ENCODE peak calls at places on chromosomes 6 and 20, in ten cellular contexts. One of them, this sample, is unnamed.
A peak's percentile ranks its signal among the peaks of the same experiment; 100 is the strongest.

GRCh38 chr6:71056656-71057055 is 99.8 kb upstream of the B3GAT2 start:
- DNase-seq in transverse colon: no peak
- DNase-seq in heart right ventricle: no peak
- DNase-seq in IMR-90: no peak
- DNase-seq in fibroblast of mammary gland: no peak
- DNase-seq in GM12878: no peak
- DNase-seq in A549: no peak
- DNase-seq in fibroblast of lung: no peak
- DNase-seq in right atrium auricular region: no peak
- DNase-seq in lower lobe of right lung: no peak
- DNase-seq in this sample: no peak

GRCh38 chr6:46279874-46280273 is 109.1 kb upstream of the ENPP5 start:
- DNase-seq in transverse colon: no peak
- DNase-seq in A549: no peak
- DNase-seq in lower lobe of right lung: no peak
- DNase-seq in heart right ventricle: no peak
- DNase-seq in right atrium auricular region: no peak
- DNase-seq in fibroblast of mammary gland: peak; percentile 62
- DNase-seq in fibroblast of lung: peak; percentile 25
- DNase-seq in IMR-90: no peak
- DNase-seq in GM12878: no peak
- DNase-seq in this sample: peak; percentile 42

GRCh38 chr6:154488276-154488627 is 22.2 kb downstream of the CNKSR3 start:
- DNase-seq in right atrium auricular region: no peak
- DNase-seq in IMR-90: peak; percentile 63
- DNase-seq in transverse colon: no peak
- DNase-seq in fibroblast of mammary gland: peak; percentile 71
- DNase-seq in GM12878: no peak
- DNase-seq in A549: no peak
- DNase-seq in heart right ventricle: no peak
- DNase-seq in lower lobe of right lung: no peak
- DNase-seq in fibroblast of lung: peak; percentile 57
- DNase-seq in this sample: no peak

GRCh38 chr6:83708546-83708969 is 343 bp downstream of the SNAP91 start:
- DNase-seq in right atrium auricular region: no peak
- DNase-seq in heart right ventricle: no peak
- DNase-seq in transverse colon: no peak
- DNase-seq in fibroblast of lung: peak; percentile 19
- DNase-seq in fibroblast of mammary gland: no peak
- DNase-seq in A549: no peak
- DNase-seq in IMR-90: no peak
- DNase-seq in lower lobe of right lung: peak; percentile 28
- DNase-seq in GM12878: no peak
- DNase-seq in this sample: peak; percentile 21

GRCh38 chr20:35021831-35022230 is 66.2 kb downstream of the MYH7B start:
- DNase-seq in fibroblast of lung: no peak
- DNase-seq in A549: no peak
- DNase-seq in GM12878: no peak
- DNase-seq in right atrium auricular region: no peak
- DNase-seq in lower lobe of right lung: no peak
- DNase-seq in fibroblast of mammary gland: no peak
- DNase-seq in IMR-90: no peak
- DNase-seq in heart right ventricle: no peak
- DNase-seq in transverse colon: no peak
- DNase-seq in this sample: no peak

GRCh38 chr20:6123650-6124014 is 802 bp upstream of the FERMT1 start:
- DNase-seq in A549: no peak
- DNase-seq in fibroblast of lung: no peak
- DNase-seq in GM12878: no peak
- DNase-seq in transverse colon: no peak
- DNase-seq in fibroblast of mammary gland: no peak
- DNase-seq in IMR-90: no peak
- DNase-seq in lower lobe of right lung: no peak
- DNase-seq in right atrium auricular region: no peak
- DNase-seq in heart right ventricle: no peak
- DNase-seq in this sample: no peak

GRCh38 chr20:48295966-48296421 is 510.7 kb upstream of the SULF2 start:
- DNase-seq in A549: no peak
- DNase-seq in IMR-90: peak; percentile 76
- DNase-seq in fibroblast of lung: peak; percentile 81
- DNase-seq in fibroblast of mammary gland: peak; percentile 59
- DNase-seq in right atrium auricular region: no peak
- DNase-seq in GM12878: no peak
- DNase-seq in lower lobe of right lung: no peak
- DNase-seq in transverse colon: no peak
- DNase-seq in heart right ventricle: no peak
- DNase-seq in this sample: peak; percentile 65

GRCh38 chr6:54892831-54893230 is 46.3 kb downstream of the FAM83B start:
- DNase-seq in transverse colon: no peak
- DNase-seq in A549: peak; percentile 7
- DNase-seq in heart right ventricle: no peak
- DNase-seq in right atrium auricular region: no peak
- DNase-seq in fibroblast of lung: peak; percentile 80
- DNase-seq in IMR-90: peak; percentile 96
- DNase-seq in GM12878: no peak
- DNase-seq in fibroblast of mammary gland: peak; percentile 89
- DNase-seq in lower lobe of right lung: no peak
- DNase-seq in this sample: peak; percentile 25

GRCh38 chr6:81067057-81067456 is 685.4 kb downstream of the TENT5A start:
- DNase-seq in lower lobe of right lung: no peak
- DNase-seq in IMR-90: no peak
- DNase-seq in heart right ventricle: no peak
- DNase-seq in fibroblast of lung: peak; percentile 20
- DNase-seq in right atrium auricular region: no peak
- DNase-seq in fibroblast of mammary gland: no peak
- DNase-seq in A549: no peak
- DNase-seq in transverse colon: no peak
- DNase-seq in GM12878: no peak
- DNase-seq in this sample: no peak

GRCh38 chr6:5123296-5124135 is 38.4 kb downstream of the PPP1R3G start:
- DNase-seq in A549: no peak
- DNase-seq in lower lobe of right lung: no peak
- DNase-seq in fibroblast of lung: no peak
- DNase-seq in right atrium auricular region: no peak
- DNase-seq in IMR-90: no peak
- DNase-seq in fibroblast of mammary gland: no peak
- DNase-seq in transverse colon: no peak
- DNase-seq in heart right ventricle: no peak
- DNase-seq in GM12878: no peak
- DNase-seq in this sample: no peak

GRCh38 chr6:5121956-5122355 is 36.8 kb downstream of the PPP1R3G start:
- DNase-seq in IMR-90: no peak
- DNase-seq in right atrium auricular region: no peak
- DNase-seq in heart right ventricle: no peak
- DNase-seq in fibroblast of mammary gland: no peak
- DNase-seq in fibroblast of lung: no peak
- DNase-seq in A549: no peak
- DNase-seq in transverse colon: no peak
- DNase-seq in GM12878: no peak
- DNase-seq in lower lobe of right lung: no peak
- DNase-seq in this sample: no peak

GRCh38 chr6:5121479-5121878 is 36.3 kb downstream of the PPP1R3G start:
- DNase-seq in right atrium auricular region: no peak
- DNase-seq in IMR-90: no peak
- DNase-seq in transverse colon: no peak
- DNase-seq in heart right ventricle: peak; percentile 69
- DNase-seq in A549: no peak
- DNase-seq in GM12878: no peak
- DNase-seq in lower lobe of right lung: no peak
- DNase-seq in fibroblast of lung: no peak
- DNase-seq in fibroblast of mammary gland: no peak
- DNase-seq in this sample: no peak

GRCh38 chr6:5124526-5124925 is 39.4 kb downstream of the PPP1R3G start:
- DNase-seq in lower lobe of right lung: no peak
- DNase-seq in right atrium auricular region: no peak
- DNase-seq in transverse colon: no peak
- DNase-seq in A549: no peak
- DNase-seq in fibroblast of mammary gland: no peak
- DNase-seq in IMR-90: no peak
- DNase-seq in GM12878: no peak
- DNase-seq in heart right ventricle: no peak
- DNase-seq in fibroblast of lung: no peak
- DNase-seq in this sample: no peak

DNA sequence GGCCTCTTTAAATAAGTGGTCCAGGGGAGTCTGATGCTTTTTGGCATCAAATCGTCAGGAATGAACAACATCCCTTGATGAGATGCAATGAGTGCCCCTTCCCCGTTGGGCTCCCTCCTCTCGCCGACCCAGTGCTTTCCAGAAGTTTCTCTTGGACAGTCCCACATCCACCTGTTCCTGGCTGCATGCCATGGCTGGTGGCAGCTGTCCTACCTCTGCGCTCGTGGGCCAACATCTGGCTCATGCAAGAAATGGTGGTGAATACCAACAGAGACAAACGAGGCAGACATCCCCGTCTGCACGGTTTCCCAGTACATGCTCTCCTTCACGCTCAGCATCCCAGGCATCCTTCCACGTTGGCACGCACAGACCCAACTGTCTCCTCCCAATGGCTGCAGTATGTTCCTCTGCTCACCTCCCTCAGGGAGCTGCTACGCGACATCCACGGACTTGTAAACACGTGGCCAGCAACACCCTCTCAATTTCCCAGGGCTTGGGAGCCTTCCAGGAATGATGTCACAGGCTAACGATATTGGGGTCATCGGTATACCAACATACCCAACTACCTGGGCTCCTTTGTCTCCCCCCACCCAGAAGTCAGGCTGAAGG is 37.5 kb downstream of the PPP1R3G start:
- DNase-seq in A549: no peak
- DNase-seq in right atrium auricular region: no peak
- DNase-seq in fibroblast of mammary gland: no peak
- DNase-seq in GM12878: no peak
- DNase-seq in heart right ventricle: no peak
- DNase-seq in transverse colon: no peak
- DNase-seq in IMR-90: no peak
- DNase-seq in fibroblast of lung: no peak
- DNase-seq in lower lobe of right lung: no peak
- DNase-seq in this sample: no peak
- H3K4me3 ChIP-seq in A549: no peak overlapping the region
- H3K4me3 ChIP-seq in right atrium auricular region: no peak overlapping the region
- H3K4me3 ChIP-seq in fibroblast of mammary gland: no peak overlapping the region
- H3K4me3 ChIP-seq in GM12878: no peak overlapping the region
- H3K4me3 ChIP-seq in heart right ventricle: no peak overlapping the region
- H3K4me3 ChIP-seq in transverse colon: no peak overlapping the region
- H3K4me3 ChIP-seq in IMR-90: no peak overlapping the region
- H3K4me3 ChIP-seq in fibroblast of lung: no peak overlapping the region
- H3K4me3 ChIP-seq in lower lobe of right lung: no peak overlapping the region
- H3K4me3 ChIP-seq in this sample: no peak overlapping the region

GRCh38 chr6:38771111-38771694 is 56.1 kb downstream of the DNAH8 start:
- DNase-seq in lower lobe of right lung: no peak
- DNase-seq in GM12878: no peak
- DNase-seq in fibroblast of lung: no peak
- DNase-seq in fibroblast of mammary gland: peak; percentile 14
- DNase-seq in right atrium auricular region: no peak
- DNase-seq in heart right ventricle: no peak
- DNase-seq in IMR-90: no peak
- DNase-seq in A549: no peak
- DNase-seq in transverse colon: no peak
- DNase-seq in this sample: peak; percentile 52
- TF ChIP-seq CTCF in lower lobe of right lung: no peak
- TF ChIP-seq CTCF in GM12878: no peak
- TF ChIP-seq CTCF in fibroblast of lung: no peak
- TF ChIP-seq CTCF in fibroblast of mammary gland: no peak
- TF ChIP-seq CTCF in right atrium auricular region: no peak
- TF ChIP-seq CTCF in heart right ventricle: no peak
- TF ChIP-seq CTCF in IMR-90: no peak
- TF ChIP-seq CTCF in A549: no peak
- TF ChIP-seq CTCF in transverse colon: no peak
- TF ChIP-seq CTCF in this sample: no peak

DNA sequence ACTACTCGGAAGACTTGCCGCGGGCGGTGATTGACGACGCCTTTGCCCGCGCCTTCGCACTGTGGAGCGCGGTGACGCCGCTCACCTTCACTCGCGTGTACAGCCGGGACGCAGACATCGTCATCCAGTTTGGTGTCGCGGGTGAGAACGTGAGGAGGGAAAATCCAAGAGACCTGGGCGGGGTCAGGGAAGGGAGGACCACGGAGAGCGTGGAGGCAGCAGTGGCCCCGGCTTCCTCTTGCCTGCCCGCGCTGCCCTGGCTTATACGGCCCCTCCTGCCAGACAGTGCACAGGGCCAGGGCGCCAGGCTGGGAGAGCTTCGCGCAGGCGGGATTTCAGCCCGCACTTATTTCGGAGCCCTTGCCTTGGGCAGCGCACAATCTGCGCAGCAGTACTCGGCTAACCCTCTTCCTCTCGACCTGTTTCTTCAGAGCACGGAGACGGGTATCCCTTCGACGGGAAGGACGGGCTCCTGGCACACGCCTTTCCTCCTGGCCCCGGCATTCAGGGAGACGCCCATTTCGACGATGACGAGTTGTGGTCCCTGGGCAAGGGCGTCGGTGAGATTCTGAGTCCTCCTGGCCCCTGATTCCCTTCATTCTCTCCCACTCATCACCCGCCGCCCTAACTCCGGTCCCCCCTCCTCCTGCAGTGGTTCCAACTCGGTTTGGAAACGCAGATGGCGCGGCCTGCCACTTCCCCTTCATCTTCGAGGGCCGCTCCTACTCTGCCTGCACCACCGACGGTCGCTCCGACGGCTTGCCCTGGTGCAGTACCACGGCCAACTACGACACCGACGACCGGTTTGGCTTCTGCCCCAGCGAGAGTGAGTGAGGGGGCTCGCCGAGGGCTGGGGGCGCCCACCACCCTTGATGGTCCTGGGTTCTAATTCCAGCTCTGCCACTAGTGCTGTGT is 2.0 kb downstream of the MMP9 start:
- DNase-seq in fibroblast of lung: no peak
- DNase-seq in fibroblast of mammary gland: no peak
- DNase-seq in GM12878: no peak
- DNase-seq in heart right ventricle: no peak
- DNase-seq in right atrium auricular region: no peak
- DNase-seq in lower lobe of right lung: peak; percentile 66
- DNase-seq in transverse colon: no peak
- DNase-seq in IMR-90: peak; percentile 7
- DNase-seq in A549: no peak
- DNase-seq in this sample: no peak
- H3K4me3 ChIP-seq in fibroblast of lung: no peak overlapping the region
- H3K4me3 ChIP-seq in fibroblast of mammary gland: no peak overlapping the region
- H3K4me3 ChIP-seq in GM12878: no peak overlapping the region
- H3K4me3 ChIP-seq in heart right ventricle: peak overlapping the region; percentile 20
- H3K4me3 ChIP-seq in right atrium auricular region: no peak overlapping the region
- H3K4me3 ChIP-seq in lower lobe of right lung: peak overlapping the region; percentile 27
- H3K4me3 ChIP-seq in transverse colon: no peak overlapping the region
- H3K4me3 ChIP-seq in IMR-90: no peak overlapping the region
- H3K4me3 ChIP-seq in A549: no peak overlapping the region
- H3K4me3 ChIP-seq in this sample: no peak overlapping the region

DNA sequence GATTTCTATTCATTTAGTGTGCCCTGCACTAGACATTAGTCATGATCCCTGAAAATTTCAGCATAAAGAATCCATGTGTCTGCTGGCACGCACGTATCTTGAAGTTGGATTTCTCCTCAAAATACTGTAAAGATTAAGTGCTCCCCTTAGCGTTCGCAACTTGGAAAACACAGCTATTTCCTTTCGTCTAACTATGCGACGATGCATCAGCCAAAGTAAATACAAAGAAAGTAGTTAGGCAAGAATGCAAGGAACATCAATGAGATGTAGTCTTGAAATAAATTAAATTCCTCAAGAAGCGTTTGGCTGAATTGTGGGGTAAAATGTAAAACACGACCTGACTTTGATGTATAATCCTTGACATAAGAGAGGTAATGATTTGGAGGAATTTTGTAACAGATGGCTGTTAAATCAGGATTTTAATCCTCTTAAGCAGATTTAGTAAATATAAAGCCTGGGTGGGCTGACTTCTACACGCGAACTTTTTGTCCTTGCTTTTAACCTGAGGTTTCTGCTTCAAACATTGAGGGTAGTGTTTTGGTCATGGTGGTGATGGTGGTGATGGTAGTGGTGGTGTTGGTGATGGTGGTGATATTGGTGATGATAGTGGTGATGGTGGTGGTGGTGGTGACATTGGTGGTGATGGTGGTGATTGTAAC is 88.2 kb downstream of the FOXF2 start:
- DNase-seq in IMR-90: peak; percentile 83
- DNase-seq in heart right ventricle: no peak
- DNase-seq in fibroblast of mammary gland: peak; percentile 86
- DNase-seq in right atrium auricular region: no peak
- DNase-seq in A549: peak; percentile 18
- DNase-seq in transverse colon: no peak
- DNase-seq in fibroblast of lung: peak; percentile 87
- DNase-seq in GM12878: no peak
- DNase-seq in lower lobe of right lung: no peak
- DNase-seq in this sample: peak; percentile 83
- TF ChIP-seq CTCF in IMR-90: peak; percentile 34
- TF ChIP-seq CTCF in heart right ventricle: no peak
- TF ChIP-seq CTCF in fibroblast of mammary gland: peak; percentile 17
- TF ChIP-seq CTCF in right atrium auricular region: no peak
- TF ChIP-seq CTCF in A549: peak; percentile 38
- TF ChIP-seq CTCF in transverse colon: no peak
- TF ChIP-seq CTCF in fibroblast of lung: no peak
- TF ChIP-seq CTCF in GM12878: no peak
- TF ChIP-seq CTCF in lower lobe of right lung: no peak
- TF ChIP-seq CTCF in this sample: no peak

This sample was measured in cardiac fibroblast.